ENCODE peak calls at places on chromosomes 11 and 22, in seven cellular contexts. One of them, this sample, is unnamed.

GRCh38 chr11:31397239-31397834 is 27.7 kb downstream of the DNAJC24 start:
- DNase-seq in CD4-positive, alpha-beta memory T cell: peak
- DNase-seq in keratinocyte: no peak
- DNase-seq in AG04450: no peak
- DNase-seq in H9: no peak
- DNase-seq in thyroid gland: no peak
- DNase-seq in GM23248: peak
- DNase-seq in this sample: no peak

GRCh38 chr11:25432376-25432775 is 899.6 kb upstream of the ANO3 start:
- DNase-seq in AG04450: no peak
- DNase-seq in CD4-positive, alpha-beta memory T cell: no peak
- DNase-seq in GM23248: no peak
- DNase-seq in keratinocyte: no peak
- DNase-seq in thyroid gland: no peak
- DNase-seq in H9: no peak
- DNase-seq in this sample: no peak

GRCh38 chr22:42910221-42910942 is 53.3 kb upstream of the ARFGAP3 start:
- DNase-seq in thyroid gland: no peak
- DNase-seq in GM23248: no peak
- DNase-seq in keratinocyte: no peak
- DNase-seq in AG04450: no peak
- DNase-seq in CD4-positive, alpha-beta memory T cell: no peak
- DNase-seq in H9: no peak
- DNase-seq in this sample: no peak

GRCh38 chr11:120168960-120169681 is 31.2 kb upstream of the TRIM29 start:
- DNase-seq in GM23248: peak
- DNase-seq in CD4-positive, alpha-beta memory T cell: peak
- DNase-seq in keratinocyte: no peak
- DNase-seq in H9: peak
- DNase-seq in AG04450: no peak
- DNase-seq in thyroid gland: peak
- DNase-seq in this sample: no peak

GRCh38 chr11:31770011-31770410 is 41.1 kb downstream of the PAX6 start:
- DNase-seq in AG04450: no peak
- DNase-seq in CD4-positive, alpha-beta memory T cell: no peak
- DNase-seq in H9: no peak
- DNase-seq in GM23248: no peak
- DNase-seq in keratinocyte: no peak
- DNase-seq in thyroid gland: no peak
- DNase-seq in this sample: no peak

GRCh38 chr11:134668796-134669195 is 256.8 kb upstream of the B3GAT1 start:
- DNase-seq in keratinocyte: no peak
- DNase-seq in CD4-positive, alpha-beta memory T cell: no peak
- DNase-seq in H9: no peak
- DNase-seq in thyroid gland: no peak
- DNase-seq in AG04450: no peak
- DNase-seq in GM23248: no peak
- DNase-seq in this sample: no peak

GRCh38 chr11:12207384-12208150 is 97.2 kb downstream of the MICAL2 start:
- DNase-seq in thyroid gland: no peak
- DNase-seq in GM23248: peak
- DNase-seq in CD4-positive, alpha-beta memory T cell: no peak
- DNase-seq in AG04450: peak
- DNase-seq in keratinocyte: no peak
- DNase-seq in H9: no peak
- DNase-seq in this sample: no peak

GRCh38 chr11:57290288-57290687 is 34.5 kb downstream of the TNKS1BP1 start:
- DNase-seq in H9: no peak
- DNase-seq in GM23248: peak
- DNase-seq in CD4-positive, alpha-beta memory T cell: no peak
- DNase-seq in keratinocyte: no peak
- DNase-seq in AG04450: no peak
- DNase-seq in thyroid gland: no peak
- DNase-seq in this sample: no peak

GRCh38 chr22:32646476-32646875 is 155.0 kb upstream of the TIMP3 start:
- DNase-seq in AG04450: no peak
- DNase-seq in GM23248: no peak
- DNase-seq in H9: no peak
- DNase-seq in CD4-positive, alpha-beta memory T cell: no peak
- DNase-seq in keratinocyte: no peak
- DNase-seq in thyroid gland: no peak
- DNase-seq in this sample: no peak

GRCh38 chr11:31802990-31803812 is 7.9 kb downstream of the PAX6 start:
- DNase-seq in GM23248: no peak
- DNase-seq in AG04450: no peak
- DNase-seq in H9: no peak
- DNase-seq in CD4-positive, alpha-beta memory T cell: no peak
- DNase-seq in keratinocyte: no peak
- DNase-seq in thyroid gland: no peak
- DNase-seq in this sample: no peak

GRCh38 chr11:45147871-45148270 is 1.4 kb downstream of the PRDM11 start:
- DNase-seq in H9: no peak
- DNase-seq in keratinocyte: no peak
- DNase-seq in GM23248: peak
- DNase-seq in AG04450: no peak
- DNase-seq in thyroid gland: no peak
- DNase-seq in CD4-positive, alpha-beta memory T cell: no peak
- DNase-seq in this sample: no peak

GRCh38 chr11:66015094-66015881 is 3.5 kb downstream of the CST6 start:
- DNase-seq in CD4-positive, alpha-beta memory T cell: no peak
- DNase-seq in thyroid gland: no peak
- DNase-seq in keratinocyte: no peak
- DNase-seq in GM23248: peak
- DNase-seq in AG04450: no peak
- DNase-seq in H9: no peak
- DNase-seq in this sample: no peak

GRCh38 chr11:55172734-55173415 is 89.1 kb upstream of the TRIM48 start:
- DNase-seq in AG04450: no peak
- DNase-seq in H9: no peak
- DNase-seq in keratinocyte: no peak
- DNase-seq in thyroid gland: no peak
- DNase-seq in GM23248: no peak
- DNase-seq in CD4-positive, alpha-beta memory T cell: no peak
- DNase-seq in this sample: no peak

GRCh38 chr11:36564376-36565032 is 3.3 kb upstream of the RAG1 start:
- DNase-seq in thyroid gland: peak
- DNase-seq in CD4-positive, alpha-beta memory T cell: peak
- DNase-seq in AG04450: peak
- DNase-seq in H9: peak
- DNase-seq in GM23248: peak
- DNase-seq in keratinocyte: no peak
- DNase-seq in this sample: no peak

GRCh38 chr11:532512-533048 is 2.8 kb downstream of the HRAS start:
- DNase-seq in H9: no peak
- DNase-seq in CD4-positive, alpha-beta memory T cell: no peak
- DNase-seq in keratinocyte: no peak
- DNase-seq in GM23248: no peak
- DNase-seq in AG04450: no peak
- DNase-seq in thyroid gland: no peak
- DNase-seq in this sample: no peak

GRCh38 chr11:85348945-85349344 is 278.2 kb downstream of the DLG2 start:
- DNase-seq in GM23248: no peak
- DNase-seq in CD4-positive, alpha-beta memory T cell: no peak
- DNase-seq in thyroid gland: no peak
- DNase-seq in AG04450: no peak
- DNase-seq in keratinocyte: no peak
- DNase-seq in H9: no peak
- DNase-seq in this sample: no peak

GRCh38 chr11:47979378-47980092 is 824 bp upstream of the PTPRJ start:
- DNase-seq in H9: peak
- DNase-seq in keratinocyte: no peak
- DNase-seq in GM23248: no peak
- DNase-seq in thyroid gland: peak
- DNase-seq in AG04450: no peak
- DNase-seq in CD4-positive, alpha-beta memory T cell: no peak
- DNase-seq in this sample: no peak

GRCh38 chr11:101224221-101224620 is 94.6 kb upstream of the PGR start:
- DNase-seq in AG04450: no peak
- DNase-seq in H9: no peak
- DNase-seq in thyroid gland: no peak
- DNase-seq in GM23248: no peak
- DNase-seq in CD4-positive, alpha-beta memory T cell: no peak
- DNase-seq in keratinocyte: no peak
- DNase-seq in this sample: no peak

GRCh38 chr22:48856308-48856615 is 971.4 kb downstream of the BRD1 start:
- DNase-seq in keratinocyte: no peak
- DNase-seq in H9: no peak
- DNase-seq in GM23248: no peak
- DNase-seq in AG04450: no peak
- DNase-seq in CD4-positive, alpha-beta memory T cell: no peak
- DNase-seq in thyroid gland: no peak
- DNase-seq in this sample: no peak

GRCh38 chr22:45446216-45446615 is 32.7 kb downstream of the RIBC2 start:
- DNase-seq in AG04450: no peak
- DNase-seq in H9: no peak
- DNase-seq in CD4-positive, alpha-beta memory T cell: no peak
- DNase-seq in GM23248: peak
- DNase-seq in keratinocyte: no peak
- DNase-seq in thyroid gland: no peak
- DNase-seq in this sample: no peak

GRCh38 chr11:35138949-35139881 is at the start of gene CD44:
- DNase-seq in GM23248: peak
- DNase-seq in keratinocyte: no peak
- DNase-seq in thyroid gland: peak
- DNase-seq in H9: peak
- DNase-seq in AG04450: peak
- DNase-seq in CD4-positive, alpha-beta memory T cell: peak
- DNase-seq in this sample: no peak

GRCh38 chr22:44646668-44647067 is 55.3 kb upstream of the PRR5 start:
- DNase-seq in CD4-positive, alpha-beta memory T cell: no peak
- DNase-seq in GM23248: peak
- DNase-seq in AG04450: no peak
- DNase-seq in H9: peak
- DNase-seq in keratinocyte: no peak
- DNase-seq in thyroid gland: no peak
- DNase-seq in this sample: no peak

GRCh38 chr11:57938351-57938750 is 85.3 kb upstream of the OR9Q1 start:
- DNase-seq in keratinocyte: no peak
- DNase-seq in H9: no peak
- DNase-seq in thyroid gland: no peak
- DNase-seq in CD4-positive, alpha-beta memory T cell: no peak
- DNase-seq in GM23248: no peak
- DNase-seq in AG04450: no peak
- DNase-seq in this sample: no peak

DNA sequence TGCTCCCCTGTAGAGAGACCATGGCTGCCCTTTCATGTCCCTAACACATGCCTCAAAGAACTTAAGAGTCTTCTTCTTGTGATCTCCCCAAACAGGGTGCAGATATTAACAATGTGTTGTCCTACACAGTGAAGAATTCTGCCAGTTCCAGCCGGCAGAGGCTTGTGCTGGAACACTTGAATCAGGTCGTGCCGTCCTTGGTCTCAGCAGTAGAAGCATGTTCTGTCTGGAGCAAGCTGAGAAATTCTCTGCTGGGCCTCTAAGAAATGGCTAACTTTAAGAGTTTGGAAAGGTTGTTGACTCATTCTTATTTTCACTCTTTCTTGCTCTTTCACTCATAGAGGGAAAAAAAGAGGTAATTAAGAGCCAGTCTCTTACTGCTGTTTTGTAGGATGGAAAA is 71.1 kb upstream of the SLC25A18 start:
- DNase-seq in keratinocyte: no peak
- DNase-seq in thyroid gland: peak
- DNase-seq in AG04450: no peak
- DNase-seq in H9: no peak
- DNase-seq in CD4-positive, alpha-beta memory T cell: no peak
- DNase-seq in GM23248: no peak
- DNase-seq in this sample: no peak
- H3K27ac ChIP-seq in keratinocyte: no peak
- H3K27ac ChIP-seq in thyroid gland: no peak
- H3K27ac ChIP-seq in AG04450: no peak
- H3K27ac ChIP-seq in H9: peak
- H3K27ac ChIP-seq in CD4-positive, alpha-beta memory T cell: no peak
- H3K27ac ChIP-seq in GM23248: no peak
- H3K27ac ChIP-seq in this sample: no peak

DNA sequence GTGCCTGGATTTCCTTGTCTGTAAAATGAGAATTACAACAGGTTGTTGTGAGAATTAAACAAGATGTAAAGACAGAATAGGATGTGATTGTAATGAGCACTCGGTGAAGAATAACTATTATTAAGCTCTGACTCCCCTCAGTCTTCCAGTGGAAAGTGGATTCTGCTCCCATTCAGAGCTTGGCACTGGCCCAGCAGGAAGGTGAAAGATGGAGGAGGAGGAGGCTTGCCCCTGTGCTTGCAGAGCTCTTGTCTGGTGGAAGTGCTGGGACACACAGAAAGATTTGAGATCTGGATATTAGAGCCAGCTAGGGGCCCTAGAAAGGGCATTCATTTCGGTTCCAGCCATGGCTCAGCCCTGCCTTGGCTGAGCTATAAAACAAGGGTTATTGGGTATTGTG is 28.2 kb downstream of the PHLDB1 start:
- DNase-seq in CD4-positive, alpha-beta memory T cell: no peak
- DNase-seq in H9: no peak
- DNase-seq in GM23248: no peak
- DNase-seq in keratinocyte: no peak
- DNase-seq in AG04450: no peak
- DNase-seq in thyroid gland: peak
- DNase-seq in this sample: no peak
- H3K27ac ChIP-seq in CD4-positive, alpha-beta memory T cell: no peak
- H3K27ac ChIP-seq in H9: no peak
- H3K27ac ChIP-seq in GM23248: peak
- H3K27ac ChIP-seq in keratinocyte: no peak
- H3K27ac ChIP-seq in AG04450: no peak
- H3K27ac ChIP-seq in thyroid gland: peak
- H3K27ac ChIP-seq in this sample: no peak

GRCh38 chr22:37020192-37020479 is 594 bp downstream of the MPST start:
- DNase-seq in AG04450: no peak
- DNase-seq in CD4-positive, alpha-beta memory T cell: no peak
- DNase-seq in keratinocyte: no peak
- DNase-seq in H9: no peak
- DNase-seq in thyroid gland: peak
- DNase-seq in GM23248: peak
- DNase-seq in this sample: no peak

GRCh38 chr22:37023743-37024338 is 4.3 kb downstream of the MPST start:
- DNase-seq in CD4-positive, alpha-beta memory T cell: no peak
- DNase-seq in keratinocyte: no peak
- DNase-seq in GM23248: no peak
- DNase-seq in thyroid gland: no peak
- DNase-seq in AG04450: no peak
- DNase-seq in H9: no peak
- DNase-seq in this sample: no peak

GRCh38 chr22:37021041-37021440 is 1.5 kb downstream of the MPST start:
- DNase-seq in H9: no peak
- DNase-seq in AG04450: no peak
- DNase-seq in CD4-positive, alpha-beta memory T cell: no peak
- DNase-seq in thyroid gland: no peak
- DNase-seq in GM23248: no peak
- DNase-seq in keratinocyte: no peak
- DNase-seq in this sample: no peak

GRCh38 chr22:37022483-37023337 is 3.2 kb downstream of the MPST start:
- DNase-seq in CD4-positive, alpha-beta memory T cell: no peak
- DNase-seq in GM23248: no peak
- DNase-seq in keratinocyte: no peak
- DNase-seq in thyroid gland: no peak
- DNase-seq in AG04450: no peak
- DNase-seq in H9: no peak
- DNase-seq in this sample: no peak

GRCh38 chr22:37021710-37022482 is 2.4 kb downstream of the MPST start:
- DNase-seq in AG04450: no peak
- DNase-seq in thyroid gland: peak
- DNase-seq in keratinocyte: no peak
- DNase-seq in CD4-positive, alpha-beta memory T cell: peak
- DNase-seq in GM23248: peak
- DNase-seq in H9: no peak
- DNase-seq in this sample: no peak
- H3K27ac ChIP-seq in AG04450: no peak
- H3K27ac ChIP-seq in thyroid gland: no peak
- H3K27ac ChIP-seq in keratinocyte: no peak
- H3K27ac ChIP-seq in CD4-positive, alpha-beta memory T cell: no peak
- H3K27ac ChIP-seq in GM23248: no peak
- H3K27ac ChIP-seq in H9: no peak
- H3K27ac ChIP-seq in this sample: no peak

GRCh38 chr11:71491531-71492329 is 35.3 kb upstream of the KRTAP5-7 start:
- DNase-seq in CD4-positive, alpha-beta memory T cell: no peak
- DNase-seq in keratinocyte: no peak
- DNase-seq in thyroid gland: no peak
- DNase-seq in H9: no peak
- DNase-seq in GM23248: no peak
- DNase-seq in AG04450: no peak
- DNase-seq in this sample: no peak
- H3K27ac ChIP-seq in CD4-positive, alpha-beta memory T cell: no peak
- H3K27ac ChIP-seq in keratinocyte: no peak
- H3K27ac ChIP-seq in thyroid gland: no peak
- H3K27ac ChIP-seq in H9: no peak
- H3K27ac ChIP-seq in GM23248: no peak
- H3K27ac ChIP-seq in AG04450: no peak
- H3K27ac ChIP-seq in this sample: no peak